ENCODE peak calls at places on chromosomes 13 and 19, in six cellular contexts. J is mesothelial cell of epicardium; B is stimulated activated CD4-positive, alpha-beta T cell treated with anti-CD3 and anti-CD28 coated beads, Interleukin-4, amount 100 ng/mL, for 1 hour; H is ELF-1; S is RWPE1; M is NCI-H774. D is an unnamed sample.

GRCh38 chr13:30026093-30026492 is 175.7 kb upstream of the UBL3 start:
- DNase-seq in M (no peak), B (no peak), S (no peak), H (no peak), J (no peak), D (no peak)

GRCh38 chr13:101331731-101332130 is 84.6 kb downstream of the NALCN start:
- DNase-seq in H (no peak), M (no peak), S (no peak), B (no peak), J (no peak), D (no peak)

GRCh38 chr19:2061936-2062729 is 11.1 kb upstream of the MKNK2 start:
- DNase-seq in S (no peak), B (no peak), J (no peak), M (no peak), H (no peak), D (no peak)

GRCh38 chr13:110359840-110360301 is 52.8 kb downstream of the COL4A2 start:
- DNase-seq in M (no peak), S (no peak), J (no peak), H (no peak), B (no peak), D (no peak)

GRCh38 chr19:18804139-18804601 is 13.1 kb upstream of the COMP start:
- DNase-seq in J (no peak), B (no peak), M (no peak), H (no peak), S (no peak), D (no peak)

GRCh38 chr19:17153996-17154395 is 61.2 kb upstream of the USE1 start:
- DNase-seq in S (no peak), J (no peak), H (no peak), M (no peak), B (no peak), D (no peak)

GRCh38 chr13:110270507-110270906 is 36.5 kb downstream of the COL4A1 start:
- DNase-seq in J (no peak), M (no peak), B (no peak), S (no peak), H (no peak), D (no peak)

GRCh38 chr19:21568816-21569496 is 63.6 kb downstream of the ZNF429 start:
- DNase-seq in H (peak), S (no peak), M (peak), B (peak), J (no peak), D (peak)

GRCh38 chr13:111632906-111633305 is 312.5 kb downstream of the TEX29 start:
- DNase-seq in J (no peak), H (peak), M (no peak), S (no peak), B (no peak), D (no peak)

GRCh38 chr13:113506025-113506685 is 15.6 kb upstream of the DCUN1D2 start:
- DNase-seq in H (no peak), M (no peak), B (no peak), S (no peak), J (no peak), D (no peak)

GRCh38 chr13:24288870-24289269 is 20.5 kb upstream of the C1QTNF9 start:
- DNase-seq in B (no peak), M (no peak), J (no peak), S (no peak), H (no peak), D (no peak)

GRCh38 chr13:113559901-113560644 is 24.5 kb upstream of the TFDP1 start:
- DNase-seq in J (no peak), B (no peak), H (peak), S (no peak), M (no peak), D (peak)

GRCh38 chr19:2048959-2049740 is 1.9 kb downstream of the MKNK2 start:
- DNase-seq in M (no peak), S (no peak), B (no peak), H (no peak), J (no peak), D (no peak)

GRCh38 chr19:3656747-3657394 is 30.3 kb upstream of the CACTIN start:
- DNase-seq in B (no peak), S (peak), J (no peak), H (no peak), M (no peak), D (no peak)

GRCh38 chr19:45782820-45783785 is 813 bp upstream of the DMPK start:
- DNase-seq in M (no peak), J (no peak), H (peak), B (no peak), S (peak), D (peak)

GRCh38 chr19:19032420-19033175 is 719 bp downstream of the SUGP2 start:
- DNase-seq in J (peak), S (peak), H (peak), M (peak), B (peak), D (peak)

GRCh38 chr13:88376762-88377388 is 705.7 kb downstream of the SLITRK5 start:
- DNase-seq in M (no peak), H (no peak), S (no peak), B (no peak), J (no peak), D (no peak)

GRCh38 chr19:14393303-14393702 is 12.1 kb downstream of the ADGRE5 start:
- DNase-seq in J (no peak), M (no peak), S (no peak), H (peak), B (no peak), D (no peak)

GRCh38 chr19:3852614-3853254 is 16.1 kb downstream of the ZFR2 start:
- DNase-seq in M (peak), J (no peak), S (peak), B (peak), H (peak), D (no peak)

GRCh38 chr13:92510416-92510815 is 716.2 kb upstream of the GPC6 start:
- DNase-seq in S (peak), J (no peak), B (no peak), H (peak), M (no peak), D (no peak)

GRCh38 chr19:13153627-13154240 is 3.5 kb downstream of the IER2 start:
- DNase-seq in H (peak), M (no peak), J (no peak), B (peak), S (no peak), D (no peak)

GRCh38 chr13:102484329-102484728 is 82.5 kb upstream of the FGF14 start:
- DNase-seq in M (no peak), H (no peak), J (no peak), B (no peak), S (peak), D (no peak)

GRCh38 chr13:70339738-70340137 is 231.5 kb upstream of the KLHL1 start:
- DNase-seq in J (no peak), H (peak), B (no peak), M (no peak), S (no peak), D (no peak)

GRCh38 chr19:5935473-5936307 is 21.6 kb downstream of the CAPS start:
- DNase-seq in S (no peak), M (no peak), H (no peak), B (no peak), J (no peak), D (no peak)

GRCh38 chr13:72648513-72649065 is 78.8 kb downstream of the MZT1 start:
- DNase-seq in M (no peak), J (no peak), S (no peak), H (peak), B (no peak), D (no peak)

GRCh38 chr19:20664917-20665781 is 3.8 kb upstream of the ZNF626 start:
- DNase-seq in H (peak), M (no peak), S (no peak), B (no peak), J (no peak), D (no peak)

GRCh38 chr13:103803349-103803748 is 737.1 kb upstream of the SLC10A2 start:
- DNase-seq in H (no peak), J (no peak), S (no peak), B (no peak), M (no peak), D (no peak)

GRCh38 chr19:686589-687297 is 8.5 kb downstream of the PRSS57 start:
- DNase-seq in H (no peak), M (no peak), B (no peak), S (no peak), J (no peak), D (no peak)

GRCh38 chr13:28138756-28139470 is 568 bp downstream of the PAN3 start:
- DNase-seq in B (peak), H (peak), M (no peak), S (peak), J (peak), D (peak)

GRCh38 chr13:51895906-51896888 is 34.4 kb downstream of the CCDC70 start:
- DNase-seq in M (no peak), S (peak), B (peak), J (no peak), H (peak), D (no peak)

GRCh38 chr19:9061879-9062278 is 25.0 kb upstream of the OR1M1 start:
- DNase-seq in J (no peak), M (no peak), H (no peak), B (no peak), S (no peak), D (no peak)

GRCh38 chr13:46982856-46983582 is 86.2 kb upstream of the HTR2A start:
- DNase-seq in H (no peak), J (no peak), S (no peak), M (no peak), B (no peak), D (no peak)

GRCh38 chr13:51638497-51638871 is 54.2 kb downstream of the WDFY2 start:
- DNase-seq in J (no peak), B (no peak), M (no peak), H (no peak), S (peak), D (no peak)

GRCh38 chr19:46745521-46746280 is at the start of gene FKRP:
- DNase-seq in B (peak), M (no peak), H (no peak), S (no peak), J (no peak), D (no peak)

D was measured in breast epithelium.